ENCODE peak calls at places on chromosomes 3 and 15, in eight cellular contexts. D, B, X, V, F, L, Y and M are unnamed samples.

GRCh38 chr3:31407665-31408064 is 125.1 kb upstream of the STT3B start:
- DNase-seq in D (no peak), B (no peak), Y (no peak), X (no peak), F (no peak), V (no peak), L (no peak), M (no peak)

GRCh38 chr3:124158174-124158812 is 166.4 kb upstream of the ROPN1 start:
- DNase-seq in F (no peak), V (peak; percentile 82), D (no peak), Y (peak; percentile 50), L (no peak), X (no peak), B (no peak), M (no peak)

GRCh38 chr3:11554236-11554610 is 89.5 kb downstream of the VGLL4 start:
- DNase-seq in D (no peak), Y (no peak), B (no peak), F (no peak), X (no peak), V (no peak), L (no peak), M (no peak)

GRCh38 chr3:120497318-120497717 is 46.5 kb upstream of the FSTL1 start:
- DNase-seq in L (no peak), X (no peak), V (no peak), F (no peak), Y (no peak), D (no peak), B (no peak), M (no peak)

GRCh38 chr3:3209714-3210113 is 30.2 kb upstream of the CRBN start:
- DNase-seq in Y (no peak), V (peak; percentile 11), F (no peak), B (no peak), D (no peak), L (no peak), X (no peak), M (no peak)

GRCh38 chr3:120450261-120450913 is 405 bp downstream of the FSTL1 start:
- DNase-seq in X (peak; percentile 53), L (peak; percentile 27), B (no peak), D (peak; percentile 31), F (no peak), V (peak; percentile 63), Y (peak; percentile 57), M (no peak)

GRCh38 chr3:178270838-178271237 is 265.4 kb upstream of the KCNMB2 start:
- DNase-seq in B (no peak), D (no peak), F (no peak), X (no peak), Y (no peak), L (no peak), V (no peak), M (no peak)

GRCh38 chr3:69433938-69434263 is 48.0 kb upstream of the FRMD4B start:
- DNase-seq in L (no peak), D (no peak), B (no peak), Y (no peak), X (no peak), F (no peak), V (no peak), M (no peak)

GRCh38 chr3:144097144-144097543 is 125.5 kb downstream of the DIPK2A start:
- DNase-seq in X (no peak), D (no peak), F (no peak), V (no peak), B (no peak), L (no peak), Y (no peak), M (no peak)

GRCh38 chr3:16888785-16889607 is 4.2 kb downstream of the PLCL2 start:
- DNase-seq in B (no peak), D (no peak), F (no peak), L (no peak), V (no peak), Y (no peak), X (no peak), M (no peak)

GRCh38 chr15:67242665-67243064 is 11.8 kb downstream of the AAGAB start:
- DNase-seq in D (no peak), X (no peak), F (no peak), Y (no peak), L (no peak), V (peak; percentile 17), B (no peak), M (no peak)

GRCh38 chr3:16216373-16216935 is 42.0 kb downstream of the GALNT15 start:
- DNase-seq in L (no peak), Y (no peak), D (no peak), F (no peak), V (no peak), X (no peak), B (no peak), M (no peak)

GRCh38 chr3:8607285-8608040 is 37.1 kb downstream of the SSUH2 start:
- DNase-seq in D (peak; percentile 67), B (no peak), F (peak; percentile 15), L (no peak), X (no peak), V (peak; percentile 51), Y (peak; percentile 50), M (no peak)

GRCh38 chr15:20294651-20295237 is 246.9 kb downstream of the GOLGA6L6 start:
- DNase-seq in L (no peak), Y (peak; percentile 55), B (peak; percentile 9), F (no peak), X (no peak), V (no peak), D (no peak), M (no peak)

GRCh38 chr3:189355481-189356201 is 183.9 kb downstream of the TPRG1 start:
- DNase-seq in V (peak; percentile 44), F (peak; percentile 67), D (no peak), X (no peak), L (peak; percentile 23), B (no peak), Y (no peak), M (no peak)

GRCh38 chr15:99164119-99164518 is 59.2 kb downstream of the SYNM start:
- DNase-seq in X (no peak), F (no peak), B (no peak), L (no peak), D (no peak), V (no peak), Y (peak; percentile 4), M (no peak)

GRCh38 chr15:99165020-99165790 is 60.3 kb downstream of the SYNM start:
- DNase-seq in D (no peak), V (no peak), B (no peak), Y (peak; percentile 6), F (no peak), X (no peak), L (no peak), M (no peak)

GRCh38 chr15:99167201-99167600 is 62.3 kb downstream of the SYNM start:
- DNase-seq in F (no peak), L (no peak), X (no peak), V (no peak), Y (peak; percentile 33), B (no peak), D (no peak), M (no peak)

GRCh38 chr15:99167640-99168039 is 62.8 kb downstream of the SYNM start:
- DNase-seq in D (no peak), V (no peak), X (no peak), Y (no peak), B (no peak), F (no peak), L (no peak), M (no peak)

DNA sequence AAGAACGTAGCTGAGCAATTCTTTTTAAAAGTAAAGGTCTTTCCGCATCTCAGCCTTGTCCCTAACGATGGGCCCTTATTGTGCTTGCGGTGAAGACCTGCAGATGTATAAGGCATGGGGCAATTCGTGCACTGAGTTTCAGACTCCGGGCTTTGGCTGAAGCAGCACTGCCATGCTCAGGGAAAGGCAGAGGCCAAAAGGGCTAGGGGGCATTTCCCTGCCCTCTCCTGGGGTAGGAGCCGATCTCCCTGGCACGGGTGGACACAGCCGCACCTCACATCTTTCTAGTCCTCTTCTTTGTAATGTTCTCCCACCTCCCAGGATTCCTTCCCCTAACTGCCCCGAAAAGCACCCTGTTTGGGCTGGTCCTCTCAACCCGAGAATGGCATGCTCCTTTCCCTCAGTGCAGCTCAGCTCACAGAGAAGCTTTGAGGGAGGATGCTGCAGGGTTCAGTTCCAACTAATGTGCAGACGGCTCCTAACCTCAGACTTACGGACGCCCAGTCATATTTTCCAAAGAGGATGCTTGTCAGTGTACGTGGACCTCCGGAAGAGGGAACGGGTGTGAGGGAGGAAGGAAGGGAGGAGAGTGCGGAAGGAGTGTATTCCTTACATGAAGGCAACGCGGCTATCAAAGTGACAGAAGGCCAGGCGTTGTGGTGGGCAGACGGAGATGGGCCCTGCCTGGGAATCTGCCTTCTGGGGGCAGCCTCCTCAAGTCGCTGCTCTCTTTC is 61.2 kb downstream of the SYNM start:
- DNase-seq in X (no peak), V (no peak), L (no peak), F (no peak), Y (peak; percentile 34), B (no peak), D (no peak), M (no peak)
- H3K4me1 ChIP-seq in X (peaks cover 17% of the 10 kb centered on the region), V (no peaks in the 10 kb centered on the region), L (peaks cover 6% of the 10 kb centered on the region), F (no peaks in the 10 kb centered on the region), Y (no peaks in the 10 kb centered on the region), B (no peaks in the 10 kb centered on the region), D (peaks cover 28% of the 10 kb centered on the region), M (no peaks in the 10 kb centered on the region)

DNA sequence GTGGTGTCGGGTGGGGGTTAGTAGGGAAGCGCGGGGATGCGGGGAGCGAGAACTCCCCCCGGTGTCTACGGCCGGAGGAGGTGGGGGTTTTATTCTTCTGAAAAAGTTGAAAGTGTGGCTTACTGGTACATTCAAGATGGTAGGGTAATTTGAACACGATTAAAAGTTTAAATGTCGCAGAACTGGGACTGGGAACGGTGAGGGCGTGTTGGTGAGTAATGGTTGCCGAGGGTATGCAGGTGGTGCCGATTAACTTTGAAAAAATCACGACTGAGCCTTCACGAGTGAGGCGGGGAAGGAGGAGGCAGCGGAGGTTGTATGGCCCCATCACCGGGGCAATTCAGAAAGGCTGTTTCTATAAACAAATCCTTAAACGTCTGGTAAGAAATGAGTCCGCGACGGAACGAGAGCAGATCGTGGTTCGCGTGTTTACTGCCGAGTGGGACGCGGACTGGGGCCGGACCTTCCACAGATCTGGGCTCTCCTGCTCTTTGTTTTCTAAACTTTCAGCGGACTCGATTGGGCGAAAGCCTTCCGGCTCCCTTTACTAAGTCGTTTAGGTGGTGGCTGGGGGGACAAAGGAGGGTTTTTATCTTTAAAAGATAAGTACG is 2.6 kb downstream of the IGF1R start:
- DNase-seq in X (no peak), L (peak; percentile 16), Y (no peak), D (peak; percentile 49), F (no peak), B (no peak), V (no peak), M (no peak)
- TF ChIP-seq CTCF in X (no peak), L (no peak), Y (no peak), D (no peak), F (no peak), B (no peak), V (no peak), M (no peak)

GRCh38 chr3:45054196-45054857 is 28.2 kb downstream of the CLEC3B start:
- DNase-seq in L (no peak), F (no peak), D (no peak), V (no peak), B (no peak), Y (no peak), X (no peak), M (no peak)
- TF ChIP-seq POLR2AphosphoS5 in L (no peak), F (no peak), D (no peak), V (no peak), B (no peak), Y (no peak), X (no peak), M (no peak)

DNA sequence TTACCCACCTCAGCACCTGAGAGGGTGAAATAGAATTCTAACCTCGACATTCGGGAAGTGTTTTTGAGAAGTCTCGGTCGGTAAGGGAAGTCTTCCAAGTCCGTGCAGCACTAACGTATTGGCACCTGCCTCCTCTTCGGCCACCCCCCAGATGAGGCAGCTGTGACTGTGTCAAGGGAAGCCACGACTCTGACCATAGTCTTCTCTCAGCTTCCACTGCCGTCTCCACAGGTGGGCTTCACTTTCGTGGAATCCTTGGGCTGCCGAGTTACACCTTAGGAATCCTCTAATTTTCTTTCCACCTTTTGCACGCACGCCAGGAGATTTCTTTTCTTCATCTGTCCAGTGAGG is 775 bp downstream of the CCNDBP1 start:
- DNase-seq in B (no peak), X (no peak), Y (no peak), D (no peak), F (no peak), V (no peak), L (peak; percentile 35), M (no peak)
- H3K4me1 ChIP-seq in B (peaks cover 12% of the 10 kb centered on the region), X (peaks cover 21% of the 10 kb centered on the region), Y (peaks cover 6% of the 10 kb centered on the region), D (peaks cover 57% of the 10 kb centered on the region), F (peaks cover 19% of the 10 kb centered on the region), V (peaks cover 7% of the 10 kb centered on the region), L (peaks cover 8% of the 10 kb centered on the region), M (peaks cover 12% of the 10 kb centered on the region)